ENCODE peak calls at places on chromosome 15, in seven cellular contexts. I is RWPE1, Y is left lung, A is thoracic aorta, G is colonic mucosa, E is astrocyte, R is left ventricle myocardium inferior. N is an unnamed sample.

GRCh38 chr15:80978685-80979084 is 10.9 kb downstream of the MESD start:
- DNase-seq in I (no peak), Y (no peak), A (no peak), G (no peak), E (peak), R (no peak), N (no peak)

GRCh38 chr15:65638681-65639089 is 16.9 kb downstream of the SLC24A1 start:
- DNase-seq in I (peak), Y (no peak), A (no peak), G (peak), E (peak), R (no peak), N (no peak)

GRCh38 chr15:75171408-75171807 is 30.3 kb upstream of the C15orf39 start:
- DNase-seq in I (no peak), Y (no peak), A (no peak), G (no peak), E (peak), R (no peak), N (no peak)

GRCh38 chr15:99722406-99722805 is 10.8 kb downstream of the LYSMD4 start:
- DNase-seq in I (no peak), Y (no peak), A (no peak), G (no peak), E (no peak), R (no peak), N (no peak)

GRCh38 chr15:49421991-49422390 is 1.1 kb upstream of the FGF7 start:
- DNase-seq in I (peak), Y (no peak), A (peak), G (peak), E (peak), R (peak), N (peak)

GRCh38 chr15:68634531-68634930 is 55.7 kb downstream of the CORO2B start:
- DNase-seq in I (no peak), Y (no peak), A (no peak), G (no peak), E (no peak), R (no peak), N (no peak)

GRCh38 chr15:37638139-37638538 is 296.3 kb upstream of the TMCO5A start:
- DNase-seq in I (no peak), Y (no peak), A (no peak), G (no peak), E (peak), R (no peak), N (no peak)

GRCh38 chr15:76964157-76964556 is 30.8 kb upstream of the PSTPIP1 start:
- DNase-seq in I (no peak), Y (no peak), A (no peak), G (no peak), E (peak), R (no peak), N (no peak)

GRCh38 chr15:93302080-93302765 is 213.2 kb upstream of the RGMA start:
- DNase-seq in I (no peak), Y (no peak), A (no peak), G (no peak), E (no peak), R (no peak), N (no peak)

GRCh38 chr15:89095073-89095472 is 6.8 kb downstream of the ABHD2 start:
- DNase-seq in I (no peak), Y (no peak), A (no peak), G (no peak), E (no peak), R (no peak), N (no peak)

GRCh38 chr15:89091667-89092220 is 3.5 kb downstream of the ABHD2 start:
- DNase-seq in I (no peak), Y (no peak), A (no peak), G (no peak), E (no peak), R (no peak), N (no peak)

GRCh38 chr15:89090791-89091666 is 2.8 kb downstream of the ABHD2 start:
- DNase-seq in I (peak), Y (peak), A (peak), G (peak), E (peak), R (peak), N (peak)

GRCh38 chr15:89095556-89095955 is 7.3 kb downstream of the ABHD2 start:
- DNase-seq in I (no peak), Y (no peak), A (no peak), G (no peak), E (no peak), R (no peak), N (no peak)

GRCh38 chr15:89093509-89093908 is 5.3 kb downstream of the ABHD2 start:
- DNase-seq in I (no peak), Y (no peak), A (no peak), G (no peak), E (no peak), R (no peak), N (no peak)
- H3K27ac ChIP-seq in I (peak), Y (peak), A (peak), G (peak), E (no peak), R (peak), N (peak)

DNA sequence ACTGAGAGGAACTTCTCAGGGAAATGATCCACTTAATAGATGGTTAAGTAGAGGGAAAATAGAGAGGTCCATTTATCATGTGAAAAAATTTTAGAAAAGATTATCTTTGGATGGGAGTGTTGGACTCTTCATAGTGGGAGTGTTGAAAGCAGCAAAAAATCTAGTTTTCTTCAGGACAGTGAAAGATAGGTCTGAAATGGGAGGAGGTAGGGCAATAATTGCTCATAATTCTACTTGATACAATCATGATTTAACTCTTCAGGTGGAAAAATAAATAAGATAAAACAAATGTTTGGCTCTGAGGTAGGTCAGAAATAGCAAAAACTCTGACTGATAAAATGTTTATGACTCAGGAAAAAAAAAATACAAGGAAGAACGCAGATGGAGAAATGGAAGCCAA is 144.1 kb upstream of the DPH6 start:
- DNase-seq in I (no peak), Y (no peak), A (no peak), G (no peak), E (peak), R (no peak), N (no peak)
- H3K27ac ChIP-seq in I (no peak), Y (no peak), A (peak), G (no peak), E (peak), R (peak), N (no peak)

GRCh38 chr15:42093966-42094365 is 396 bp downstream of the PLA2G4D start:
- DNase-seq in I (no peak), Y (no peak), A (no peak), G (no peak), E (no peak), R (no peak), N (no peak)

GRCh38 chr15:42094512-42094963 is at the start of gene PLA2G4D:
- DNase-seq in I (no peak), Y (peak), A (no peak), G (peak), E (no peak), R (no peak), N (no peak)

GRCh38 chr15:42100021-42100800 is 5.8 kb upstream of the PLA2G4D start:
- DNase-seq in I (no peak), Y (no peak), A (no peak), G (peak), E (no peak), R (no peak), N (no peak)

GRCh38 chr15:42092666-42093445 is 1.5 kb downstream of the PLA2G4D start:
- DNase-seq in I (no peak), Y (no peak), A (no peak), G (peak), E (no peak), R (peak), N (peak)

DNA sequence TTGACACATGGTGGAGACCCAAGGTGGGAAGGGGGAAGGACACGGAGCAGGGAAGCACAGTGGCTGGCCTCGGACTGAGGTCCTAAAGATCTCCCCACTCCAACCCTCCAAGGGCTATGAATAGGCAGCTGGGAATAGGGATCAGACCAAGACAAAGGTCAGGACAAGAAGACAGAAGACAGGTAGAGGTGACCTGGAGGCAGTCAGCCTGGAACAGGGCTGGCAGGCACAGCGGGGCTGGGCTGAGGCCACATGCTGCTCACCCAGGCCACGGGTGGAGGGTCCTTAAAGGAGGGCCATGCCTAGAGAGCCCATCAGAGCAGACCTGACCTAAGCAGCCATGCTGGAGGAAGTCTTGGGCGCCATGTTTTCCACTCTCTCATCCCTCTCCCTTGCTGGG is 2.7 kb upstream of the PLA2G4D start:
- DNase-seq in I (no peak), Y (no peak), A (no peak), G (no peak), E (no peak), R (no peak), N (no peak)
- H3K27ac ChIP-seq in I (no peak), Y (no peak), A (no peak), G (no peak), E (no peak), R (no peak), N (no peak)

DNA sequence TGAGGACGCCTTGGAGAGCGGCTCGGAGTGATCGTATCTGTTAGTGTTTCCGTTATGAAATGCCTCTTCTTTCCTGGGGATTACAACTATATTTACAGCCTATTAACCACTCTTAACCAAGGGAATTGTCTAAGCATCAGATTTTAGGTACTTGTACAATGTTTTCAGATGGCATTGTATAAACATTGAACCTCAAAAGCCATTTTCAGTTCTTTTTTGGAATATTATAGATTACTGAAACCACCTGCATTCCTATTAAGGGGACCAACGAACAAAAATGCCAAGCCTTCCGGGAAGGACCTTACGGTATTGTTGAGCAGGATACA is 1.1 kb downstream of the NEO1 start:
- DNase-seq in I (no peak), Y (no peak), A (no peak), G (peak), E (no peak), R (no peak), N (no peak)
- H3K27ac ChIP-seq in I (peak), Y (peak), A (peak), G (peak), E (no peak), R (peak), N (peak)

GRCh38 chr15:55288006-55288717 is 1.5 kb downstream of the RAB27A start:
- DNase-seq in I (no peak), Y (no peak), A (no peak), G (no peak), E (no peak), R (no peak), N (no peak)
- H3K27ac ChIP-seq in I (no peak), Y (peak), A (peak), G (no peak), E (no peak), R (no peak), N (no peak)

GRCh38 chr15:62559049-62559733 is 394.1 kb upstream of the C2CD4B start:
- DNase-seq in I (no peak), Y (peak), A (no peak), G (no peak), E (peak), R (peak), N (no peak)

GRCh38 chr15:62560943-62561571 is 396.0 kb upstream of the C2CD4B start:
- DNase-seq in I (no peak), Y (no peak), A (no peak), G (peak), E (no peak), R (no peak), N (no peak)

GRCh38 chr15:62561572-62561970 is 396.5 kb upstream of the C2CD4B start:
- DNase-seq in I (no peak), Y (no peak), A (no peak), G (peak), E (no peak), R (no peak), N (no peak)

GRCh38 chr15:62554164-62554563 is 389.1 kb upstream of the C2CD4B start:
- DNase-seq in I (no peak), Y (no peak), A (no peak), G (no peak), E (no peak), R (no peak), N (no peak)

GRCh38 chr15:62558640-62559039 is 393.6 kb upstream of the C2CD4B start:
- DNase-seq in I (no peak), Y (no peak), A (no peak), G (no peak), E (no peak), R (no peak), N (no peak)
- H3K27ac ChIP-seq in I (no peak), Y (no peak), A (peak), G (no peak), E (no peak), R (peak), N (peak)

DNA sequence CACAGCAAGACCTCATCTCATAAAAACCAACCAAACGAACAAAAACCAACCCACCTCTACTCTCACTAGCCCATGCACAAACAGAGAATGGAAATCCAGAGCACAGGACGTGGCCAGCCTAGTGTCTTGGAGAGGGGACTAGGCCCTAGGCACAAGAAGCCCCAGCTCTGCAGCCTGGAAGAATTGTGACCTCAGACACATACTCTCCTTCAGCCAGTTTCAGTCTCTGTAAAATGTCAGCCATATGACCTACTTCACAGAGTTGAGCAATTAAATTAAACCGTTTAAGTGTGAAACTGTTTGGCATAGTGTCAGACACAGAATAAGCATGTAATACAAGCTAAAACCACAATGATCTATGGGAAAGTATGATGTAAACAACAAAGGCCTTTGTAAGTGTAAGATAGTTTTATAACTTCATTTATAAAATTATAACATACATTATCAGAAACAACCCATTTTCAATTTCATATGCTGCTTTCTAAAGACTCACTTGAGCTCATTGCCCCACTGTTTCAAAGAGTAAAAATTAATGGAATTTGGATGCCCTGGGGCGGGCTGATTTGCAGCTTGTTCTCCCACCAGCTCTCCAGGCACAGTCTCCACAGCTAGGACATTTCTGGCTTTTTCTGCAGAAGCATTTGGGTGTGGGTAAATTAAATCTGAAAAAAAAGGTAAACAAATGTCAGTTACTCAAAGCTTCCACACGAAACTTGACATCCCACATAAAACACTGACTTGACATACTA is 32.9 kb downstream of the TBC1D2B start:
- DNase-seq in I (no peak), Y (no peak), A (no peak), G (peak), E (no peak), R (no peak), N (no peak)
- H3K27ac ChIP-seq in I (no peak), Y (peak), A (no peak), G (peak), E (no peak), R (no peak), N (no peak)

N was measured in psoas muscle.